ENCODE peak calls at places on chromosomes 13 and 19, in ten cellular contexts. D is neural progenitor cell, V is IMR-90, O is neuronal stem cell, F is GM23338, J is OCI-LY7, A is Karpas-422, B is mesenchymal stem cell, X is fibroblast of lung, T is astrocyte. W is an unnamed sample.

GRCh38 chr13:104984296-104984818 is 1551.1 kb downstream of the EFNB2 start:
- DNase-seq in D (no peak), V (peak; percentile 12), O (no peak), F (no peak), J (no peak), A (no peak), B (peak; percentile 71), X (peak; percentile 77), T (peak; percentile 71), W (no peak)

GRCh38 chr13:114203536-114203935 is 24.5 kb downstream of the CFAP97D2 start:
- DNase-seq in D (no peak), V (no peak), O (no peak), F (no peak), J (no peak), A (no peak), B (no peak), X (no peak), T (no peak), W (no peak)

GRCh38 chr19:48817585-48818124 is 6.8 kb upstream of the BCAT2 start:
- DNase-seq in D (no peak), V (no peak), O (no peak), F (no peak), J (no peak), A (no peak), B (no peak), X (no peak), T (no peak), W (no peak)

GRCh38 chr19:55690769-55691545 is 15.9 kb downstream of the EPN1 start:
- DNase-seq in D (no peak), V (no peak), O (no peak), F (no peak), J (no peak), A (no peak), B (no peak), X (no peak), T (no peak), W (peak; percentile 87)

GRCh38 chr19:40610396-40611064 is 9.4 kb downstream of the LTBP4 start:
- DNase-seq in D (peak; percentile 43), V (no peak), O (no peak), F (peak; percentile 42), J (no peak), A (peak; percentile 85), B (no peak), X (no peak), T (no peak), W (peak; percentile 90)

GRCh38 chr19:21474671-21475181 is 30.7 kb upstream of the ZNF429 start:
- DNase-seq in D (peak; percentile 82), V (peak; percentile 31), O (peak; percentile 32), F (peak; percentile 92), J (peak; percentile 89), A (peak; percentile 55), B (peak; percentile 64), X (peak; percentile 69), T (peak; percentile 60), W (peak; percentile 97)

GRCh38 chr19:55179570-55180484 is at the start of gene SYT5:
- DNase-seq in D (peak; percentile 82), V (no peak), O (peak; percentile 58), F (peak; percentile 74), J (peak; percentile 29), A (peak; percentile 90), B (no peak), X (no peak), T (no peak), W (peak; percentile 96)

GRCh38 chr13:49320975-49321374 is 73.2 kb downstream of the CDADC1 start:
- DNase-seq in D (no peak), V (peak; percentile 72), O (no peak), F (no peak), J (no peak), A (no peak), B (no peak), X (no peak), T (no peak), W (no peak)

GRCh38 chr19:13094771-13095392 is 7.8 kb downstream of the LYL1 start:
- DNase-seq in D (peak; percentile 73), V (no peak), O (no peak), F (peak; percentile 73), J (peak; percentile 46), A (peak; percentile 55), B (no peak), X (no peak), T (no peak), W (peak; percentile 86)

GRCh38 chr19:17803264-17803896 is 8.4 kb downstream of the B3GNT3 start:
- DNase-seq in D (peak; percentile 1), V (no peak), O (no peak), F (no peak), J (no peak), A (peak; percentile 62), B (no peak), X (no peak), T (no peak), W (no peak)

GRCh38 chr19:17952041-17952976 is 14.6 kb upstream of the KCNN1 start:
- DNase-seq in D (peak; percentile 50), V (no peak), O (no peak), F (peak; percentile 59), J (no peak), A (no peak), B (no peak), X (no peak), T (no peak), W (peak; percentile 86)

GRCh38 chr19:3024870-3025515 is 4.1 kb downstream of the TLE2 start:
- DNase-seq in D (peak; percentile 47), V (no peak), O (no peak), F (peak; percentile 70), J (peak; percentile 34), A (no peak), B (peak; percentile 18), X (no peak), T (no peak), W (peak; percentile 65)

GRCh38 chr19:55441692-55442321 is 1.3 kb downstream of the SHISA7 start:
- DNase-seq in D (peak; percentile 48), V (no peak), O (no peak), F (peak; percentile 87), J (no peak), A (no peak), B (no peak), X (no peak), T (no peak), W (peak; percentile 73)

GRCh38 chr13:99316657-99317244 is 9.6 kb upstream of the GPR183 start:
- DNase-seq in D (no peak), V (no peak), O (no peak), F (no peak), J (no peak), A (no peak), B (peak; percentile 29), X (peak; percentile 72), T (peak; percentile 65), W (no peak)

GRCh38 chr13:27446986-27447583 is 3.3 kb downstream of the MTIF3 start:
- DNase-seq in D (no peak), V (no peak), O (no peak), F (no peak), J (peak; percentile 79), A (no peak), B (no peak), X (no peak), T (no peak), W (no peak)
- H3K4me3 ChIP-seq in D (no peak overlapping the region), V (no peak overlapping the region), O (no peak overlapping the region), F (no peak overlapping the region), J (peak overlapping the region; percentile 59), A (no peak overlapping the region), B (no peak overlapping the region), X (no peak overlapping the region), T (no peak overlapping the region), W (no peak overlapping the region)

DNA sequence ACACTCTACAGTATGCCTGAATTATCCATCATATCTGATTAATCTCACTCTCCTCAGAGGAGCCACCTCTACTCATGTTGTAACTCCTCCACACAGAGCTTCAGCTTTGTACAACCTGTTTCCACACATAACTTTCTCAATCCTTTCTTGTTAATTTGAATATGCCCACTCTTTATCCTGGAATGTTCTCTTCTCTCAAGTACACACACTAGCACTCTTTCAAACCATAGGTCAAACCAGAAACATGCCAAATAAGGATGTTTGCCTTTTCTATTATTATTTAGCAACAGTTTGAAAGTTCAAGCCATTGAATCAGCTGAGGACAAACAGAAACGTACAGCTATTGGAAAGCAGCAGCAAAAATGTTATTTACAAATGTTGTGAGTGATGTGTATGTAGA is 110.3 kb downstream of the MIPEP start:
- DNase-seq in D (no peak), V (peak; percentile 63), O (no peak), F (no peak), J (no peak), A (no peak), B (peak; percentile 82), X (peak; percentile 70), T (peak; percentile 67), W (no peak)
- H2AFZ ChIP-seq in D (no peak overlapping the region), V (no peak overlapping the region), O (no peak overlapping the region), F (no peak overlapping the region), J (no peak overlapping the region), A (no peak overlapping the region), B (no peak overlapping the region), X (no peak overlapping the region), T (no peak overlapping the region), W (no peak overlapping the region)

GRCh38 chr19:58572026-58572817 is 913 bp downstream of the MZF1 start:
- DNase-seq in D (peak; percentile 23), V (no peak), O (no peak), F (no peak), J (no peak), A (no peak), B (no peak), X (no peak), T (no peak), W (peak; percentile 68)
- H3K4me3 ChIP-seq in D (peak overlapping the region; percentile 66), V (peak overlapping the region; percentile 54), O (peak overlapping the region; percentile 72), F (peak overlapping the region; percentile 63), J (peak overlapping the region; percentile 76), A (peak overlapping the region; percentile 81), B (peak overlapping the region; percentile 91), X (peak overlapping the region; percentile 66), T (peak overlapping the region; percentile 74), W (peak overlapping the region; percentile 82)

GRCh38 chr19:35222373-35223005 is 6.0 kb downstream of the FAM187B start:
- DNase-seq in D (no peak), V (no peak), O (no peak), F (no peak), J (peak; percentile 54), A (peak; percentile 54), B (no peak), X (no peak), T (no peak), W (no peak)

GRCh38 chr19:35220315-35220921 is 8.1 kb downstream of the FAM187B start:
- DNase-seq in D (no peak), V (no peak), O (no peak), F (peak; percentile 36), J (no peak), A (no peak), B (no peak), X (no peak), T (no peak), W (no peak)

GRCh38 chr19:35216833-35217707 is 11.5 kb downstream of the FAM187B start:
- DNase-seq in D (no peak), V (no peak), O (no peak), F (peak; percentile 60), J (peak; percentile 82), A (peak; percentile 75), B (no peak), X (no peak), T (no peak), W (no peak)

GRCh38 chr19:35216026-35216832 is 12.3 kb downstream of the FAM187B start:
- DNase-seq in D (no peak), V (no peak), O (no peak), F (no peak), J (peak; percentile 31), A (no peak), B (no peak), X (no peak), T (no peak), W (peak; percentile 32)

DNA sequence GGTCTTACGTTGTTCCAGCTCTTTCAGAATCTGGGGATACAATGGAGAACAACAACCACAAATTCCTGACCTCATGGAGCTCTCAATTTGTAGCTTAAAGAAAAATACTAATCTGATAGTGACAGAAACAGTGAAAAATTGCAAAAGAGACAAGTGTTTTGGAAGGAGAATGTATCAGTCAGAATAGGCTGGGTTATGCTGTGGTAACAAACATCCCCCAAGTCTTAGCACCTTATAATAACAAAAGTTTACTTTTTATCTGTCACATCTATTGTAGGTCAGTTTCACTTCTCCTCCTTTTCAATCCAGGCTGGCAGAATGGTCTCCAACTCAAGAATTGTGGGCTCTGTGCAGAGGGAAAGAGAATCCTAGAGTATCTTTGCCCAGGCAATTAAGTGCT is 9.5 kb downstream of the FAM187B start:
- DNase-seq in D (no peak), V (no peak), O (no peak), F (no peak), J (no peak), A (no peak), B (no peak), X (no peak), T (no peak), W (no peak)
- H2AFZ ChIP-seq in D (no peak overlapping the region), V (no peak overlapping the region), O (no peak overlapping the region), F (no peak overlapping the region), J (no peak overlapping the region), A (no peak overlapping the region), B (no peak overlapping the region), X (no peak overlapping the region), T (no peak overlapping the region), W (no peak overlapping the region)

W was measured in osteoblast.